ENCODE peak calls at places on chromosomes 12 and 14, in six cellular contexts. H, O, N, C, T and V are unnamed samples.

GRCh38 chr14:69214376-69214775 is 23.1 kb downstream of the EXD2 start:
- DNase-seq in N (peak), O (no peak), H (no peak), C (no peak), T (no peak), V (no peak)

GRCh38 chr14:60002819-60003492 is 83.0 kb downstream of the LRRC9 start:
- DNase-seq in C (no peak), O (no peak), H (no peak), T (no peak), N (no peak), V (no peak)

GRCh38 chr12:12718853-12719252 is 1.7 kb downstream of the CDKN1B start:
- DNase-seq in T (peak), O (no peak), H (no peak), C (no peak), N (peak), V (no peak)

GRCh38 chr14:23056956-23057756 is at the start of gene CDH24:
- DNase-seq in C (no peak), O (no peak), N (peak), H (peak), T (peak), V (peak)

GRCh38 chr14:105087963-105088811 is 23.0 kb upstream of the GPR132 start:
- DNase-seq in H (peak), N (peak), C (no peak), O (peak), T (no peak), V (peak)

GRCh38 chr14:102659797-102660196 is 67.3 kb downstream of the RCOR1 start:
- DNase-seq in H (peak), N (peak), C (no peak), O (peak), T (no peak), V (peak)

GRCh38 chr12:117968826-117969659 is at the start of gene KSR2:
- DNase-seq in N (peak), O (peak), C (peak), H (peak), T (peak), V (peak)

GRCh38 chr14:69879175-69880047 is at the start of gene SMOC1:
- DNase-seq in H (peak), O (peak), T (no peak), N (peak), C (no peak), V (no peak)

GRCh38 chr12:58639323-58639934 is 280.9 kb downstream of the LRIG3 start:
- DNase-seq in T (no peak), C (no peak), H (peak), N (no peak), O (peak), V (no peak)

GRCh38 chr14:29536886-29537511 is 390.6 kb downstream of the PRKD1 start:
- DNase-seq in O (peak), T (no peak), H (peak), N (peak), C (no peak), V (peak)

GRCh38 chr12:87676726-87677125 is 352.5 kb downstream of the C12orf50 start:
- DNase-seq in O (no peak), C (no peak), N (no peak), T (no peak), H (peak), V (no peak)

GRCh38 chr12:20463920-20464524 is 95.7 kb downstream of the PDE3A start:
- DNase-seq in T (peak), H (peak), C (no peak), O (no peak), N (no peak), V (peak)

GRCh38 chr12:124660846-124661245 is 93.4 kb upstream of the NCOR2 start:
- DNase-seq in O (no peak), N (no peak), T (no peak), H (no peak), C (no peak), V (no peak)

GRCh38 chr14:69812725-69813124 is 15.7 kb upstream of the SLC10A1 start:
- DNase-seq in T (no peak), H (peak), N (no peak), O (no peak), C (no peak), V (no peak)

GRCh38 chr14:94571950-94572349 is 9.3 kb upstream of the SERPINA5 start:
- DNase-seq in N (peak), T (no peak), C (no peak), H (peak), O (peak), V (peak)

GRCh38 chr12:9702239-9702638 is 30.7 kb downstream of the CLECL1 start:
- DNase-seq in T (no peak), O (no peak), C (no peak), H (no peak), N (no peak), V (no peak)

GRCh38 chr14:69887740-69888657 is 8.8 kb downstream of the SMOC1 start:
- DNase-seq in C (no peak), O (peak), H (no peak), T (no peak), N (peak), V (no peak)

GRCh38 chr14:89466460-89466859 is 49.4 kb upstream of the FOXN3 start:
- DNase-seq in N (no peak), T (no peak), O (no peak), H (no peak), C (no peak), V (no peak)

GRCh38 chr14:90509403-90509802 is 112.6 kb downstream of the CALM1 start:
- DNase-seq in N (no peak), T (no peak), H (no peak), C (no peak), O (no peak), V (no peak)

GRCh38 chr12:95802482-95803264 is 12.1 kb upstream of the NTN4 start:
- DNase-seq in T (peak), C (peak), H (peak), O (peak), N (peak), V (peak)

GRCh38 chr14:91078095-91078737 is 17.8 kb upstream of the RPS6KA5 start:
- DNase-seq in H (no peak), C (no peak), N (no peak), T (no peak), O (no peak), V (no peak)

GRCh38 chr14:96538663-96539317 is 36.6 kb downstream of the PAPOLA start:
- DNase-seq in N (no peak), T (no peak), H (no peak), C (no peak), O (no peak), V (no peak)

GRCh38 chr14:103558071-103558882 is 4.2 kb downstream of the BAG5 start:
- DNase-seq in N (peak), C (no peak), T (no peak), O (no peak), H (peak), V (peak)

GRCh38 chr12:48767047-48767446 is 21.8 kb downstream of the ADCY6 start:
- DNase-seq in T (no peak), O (no peak), C (no peak), H (peak), N (peak), V (peak)

GRCh38 chr12:14260011-14260993 is 105.2 kb upstream of the ATF7IP start:
- DNase-seq in H (peak), O (peak), T (peak), C (peak), N (peak), V (peak)

GRCh38 chr12:55996715-55997534 is at the start of gene SUOX:
- DNase-seq in C (peak), O (peak), T (peak), H (peak), N (peak), V (peak)

GRCh38 chr12:6996040-6996441 is 22.2 kb downstream of the LPCAT3 start:
- DNase-seq in H (peak), N (peak), T (no peak), O (peak), C (peak), V (peak)

GRCh38 chr12:85955127-85955526 is 81.0 kb downstream of the NTS start:
- DNase-seq in O (no peak), C (peak), N (no peak), H (peak), T (no peak), V (no peak)

GRCh38 chr12:120835657-120836056 is 68.5 kb downstream of the SPPL3 start:
- DNase-seq in H (peak), C (no peak), N (peak), O (no peak), T (no peak), V (peak)

GRCh38 chr14:59771577-59771976 is 99.0 kb downstream of the RTN1 start:
- DNase-seq in T (no peak), N (no peak), O (peak), H (peak), C (no peak), V (no peak)

GRCh38 chr14:61484826-61485584 is 163.6 kb downstream of the PRKCH start:
- DNase-seq in N (no peak), O (no peak), C (no peak), T (no peak), H (no peak), V (no peak)

GRCh38 chr12:108691995-108692808 is 39.1 kb downstream of the CORO1C start:
- DNase-seq in H (no peak), T (no peak), C (no peak), O (no peak), N (peak), V (no peak)

GRCh38 chr12:122166422-122167327 is 7.3 kb downstream of the IL31 start:
- DNase-seq in T (no peak), N (no peak), H (no peak), C (no peak), O (no peak), V (no peak)

GRCh38 chr14:100889641-100890040 is 13.9 kb downstream of the RTL1 start:
- DNase-seq in O (no peak), N (no peak), T (no peak), C (no peak), H (no peak), V (no peak)